ENCODE peak calls at places on chromosomes 1 and 21, in nine cellular contexts. One of them, this sample, is unnamed.

GRCh38 chr1:25099343-25099951 is 132.9 kb downstream of the SYF2 start:
- DNase-seq in HepG2: peak; percentile 13
- DNase-seq in HAP-1: no peak
- DNase-seq in IMR-90: no peak
- DNase-seq in lung: no peak
- DNase-seq in cardiac muscle cell: no peak
- DNase-seq in GM23338: no peak
- DNase-seq in left lung: no peak
- DNase-seq in psoas muscle: peak; percentile 60
- DNase-seq in this sample: no peak

GRCh38 chr1:192807221-192807967 is 1.4 kb upstream of the RGS2 start:
- DNase-seq in HepG2: no peak
- DNase-seq in HAP-1: peak; percentile 20
- DNase-seq in IMR-90: peak; percentile 56
- DNase-seq in lung: no peak
- DNase-seq in cardiac muscle cell: no peak
- DNase-seq in GM23338: no peak
- DNase-seq in left lung: no peak
- DNase-seq in psoas muscle: no peak
- DNase-seq in this sample: no peak

GRCh38 chr1:236280438-236281285 is 1.1 kb downstream of the ERO1B start:
- DNase-seq in HepG2: no peak
- DNase-seq in HAP-1: no peak
- DNase-seq in IMR-90: no peak
- DNase-seq in lung: no peak
- DNase-seq in cardiac muscle cell: no peak
- DNase-seq in GM23338: peak; percentile 45
- DNase-seq in left lung: no peak
- DNase-seq in psoas muscle: no peak
- DNase-seq in this sample: peak; percentile 48

GRCh38 chr1:36838866-36839265 is 195.4 kb downstream of the GRIK3 start:
- DNase-seq in HepG2: no peak
- DNase-seq in HAP-1: no peak
- DNase-seq in IMR-90: no peak
- DNase-seq in lung: no peak
- DNase-seq in cardiac muscle cell: no peak
- DNase-seq in GM23338: no peak
- DNase-seq in left lung: no peak
- DNase-seq in psoas muscle: peak; percentile 25
- DNase-seq in this sample: no peak

GRCh38 chr21:45012661-45013270 is 61.6 kb upstream of the ADARB1 start:
- DNase-seq in HepG2: no peak
- DNase-seq in HAP-1: no peak
- DNase-seq in IMR-90: no peak
- DNase-seq in lung: no peak
- DNase-seq in cardiac muscle cell: no peak
- DNase-seq in GM23338: peak; percentile 71
- DNase-seq in left lung: peak; percentile 59
- DNase-seq in psoas muscle: peak; percentile 49
- DNase-seq in this sample: peak; percentile 88

GRCh38 chr1:44947060-44947773 is 39.2 kb downstream of the EIF2B3 start:
- DNase-seq in HepG2: no peak
- DNase-seq in HAP-1: no peak
- DNase-seq in IMR-90: peak; percentile 69
- DNase-seq in lung: no peak
- DNase-seq in cardiac muscle cell: peak; percentile 38
- DNase-seq in GM23338: no peak
- DNase-seq in left lung: no peak
- DNase-seq in psoas muscle: no peak
- DNase-seq in this sample: no peak

GRCh38 chr1:101301446-101301845 is 64.6 kb downstream of the S1PR1 start:
- DNase-seq in HepG2: no peak
- DNase-seq in HAP-1: no peak
- DNase-seq in IMR-90: no peak
- DNase-seq in lung: no peak
- DNase-seq in cardiac muscle cell: no peak
- DNase-seq in GM23338: no peak
- DNase-seq in left lung: no peak
- DNase-seq in psoas muscle: no peak
- DNase-seq in this sample: no peak

GRCh38 chr21:34198232-34199120 is 125.1 kb downstream of the MRPS6 start:
- DNase-seq in HepG2: no peak
- DNase-seq in HAP-1: no peak
- DNase-seq in IMR-90: no peak
- DNase-seq in lung: no peak
- DNase-seq in cardiac muscle cell: peak; percentile 18
- DNase-seq in GM23338: no peak
- DNase-seq in left lung: no peak
- DNase-seq in psoas muscle: no peak
- DNase-seq in this sample: no peak

GRCh38 chr1:29503441-29503840 is 267.1 kb downstream of the PTPRU start:
- DNase-seq in HepG2: no peak
- DNase-seq in HAP-1: no peak
- DNase-seq in IMR-90: no peak
- DNase-seq in lung: no peak
- DNase-seq in cardiac muscle cell: no peak
- DNase-seq in GM23338: no peak
- DNase-seq in left lung: no peak
- DNase-seq in psoas muscle: no peak
- DNase-seq in this sample: peak; percentile 53

GRCh38 chr1:66000033-66000637 is 207.4 kb downstream of the PDE4B start:
- DNase-seq in HepG2: no peak
- DNase-seq in HAP-1: no peak
- DNase-seq in IMR-90: no peak
- DNase-seq in lung: no peak
- DNase-seq in cardiac muscle cell: no peak
- DNase-seq in GM23338: no peak
- DNase-seq in left lung: no peak
- DNase-seq in psoas muscle: no peak
- DNase-seq in this sample: no peak

GRCh38 chr1:115430717-115431116 is 92.7 kb upstream of the NGF start:
- DNase-seq in HepG2: peak; percentile 30
- DNase-seq in HAP-1: no peak
- DNase-seq in IMR-90: peak; percentile 96
- DNase-seq in lung: no peak
- DNase-seq in cardiac muscle cell: no peak
- DNase-seq in GM23338: no peak
- DNase-seq in left lung: no peak
- DNase-seq in psoas muscle: no peak
- DNase-seq in this sample: no peak

GRCh38 chr1:183139281-183139942 is 46.7 kb upstream of the LAMC2 start:
- DNase-seq in HepG2: peak; percentile 74
- DNase-seq in HAP-1: peak; percentile 44
- DNase-seq in IMR-90: peak; percentile 67
- DNase-seq in lung: no peak
- DNase-seq in cardiac muscle cell: no peak
- DNase-seq in GM23338: no peak
- DNase-seq in left lung: no peak
- DNase-seq in psoas muscle: no peak
- DNase-seq in this sample: no peak

GRCh38 chr1:104132386-104132973 is 382.8 kb downstream of the AMY1C start:
- DNase-seq in HepG2: peak; percentile 28
- DNase-seq in HAP-1: peak; percentile 45
- DNase-seq in IMR-90: peak; percentile 1
- DNase-seq in lung: no peak
- DNase-seq in cardiac muscle cell: peak; percentile 77
- DNase-seq in GM23338: peak; percentile 75
- DNase-seq in left lung: no peak
- DNase-seq in psoas muscle: no peak
- DNase-seq in this sample: peak; percentile 7

GRCh38 chr1:16718908-16719533 is 21.3 kb upstream of the RNU1-4 start:
- DNase-seq in HepG2: no peak
- DNase-seq in HAP-1: no peak
- DNase-seq in IMR-90: no peak
- DNase-seq in lung: peak; percentile 32
- DNase-seq in cardiac muscle cell: no peak
- DNase-seq in GM23338: no peak
- DNase-seq in left lung: peak; percentile 83
- DNase-seq in psoas muscle: peak; percentile 48
- DNase-seq in this sample: peak; percentile 70

GRCh38 chr21:32325706-32326105 is 27.1 kb downstream of the MRAP start:
- DNase-seq in HepG2: no peak
- DNase-seq in HAP-1: no peak
- DNase-seq in IMR-90: peak; percentile 42
- DNase-seq in lung: no peak
- DNase-seq in cardiac muscle cell: no peak
- DNase-seq in GM23338: no peak
- DNase-seq in left lung: no peak
- DNase-seq in psoas muscle: no peak
- DNase-seq in this sample: no peak

GRCh38 chr21:36719614-36720013 is 20.7 kb downstream of the SIM2 start:
- DNase-seq in HepG2: no peak
- DNase-seq in HAP-1: no peak
- DNase-seq in IMR-90: no peak
- DNase-seq in lung: no peak
- DNase-seq in cardiac muscle cell: no peak
- DNase-seq in GM23338: no peak
- DNase-seq in left lung: no peak
- DNase-seq in psoas muscle: no peak
- DNase-seq in this sample: peak; percentile 22

DNA sequence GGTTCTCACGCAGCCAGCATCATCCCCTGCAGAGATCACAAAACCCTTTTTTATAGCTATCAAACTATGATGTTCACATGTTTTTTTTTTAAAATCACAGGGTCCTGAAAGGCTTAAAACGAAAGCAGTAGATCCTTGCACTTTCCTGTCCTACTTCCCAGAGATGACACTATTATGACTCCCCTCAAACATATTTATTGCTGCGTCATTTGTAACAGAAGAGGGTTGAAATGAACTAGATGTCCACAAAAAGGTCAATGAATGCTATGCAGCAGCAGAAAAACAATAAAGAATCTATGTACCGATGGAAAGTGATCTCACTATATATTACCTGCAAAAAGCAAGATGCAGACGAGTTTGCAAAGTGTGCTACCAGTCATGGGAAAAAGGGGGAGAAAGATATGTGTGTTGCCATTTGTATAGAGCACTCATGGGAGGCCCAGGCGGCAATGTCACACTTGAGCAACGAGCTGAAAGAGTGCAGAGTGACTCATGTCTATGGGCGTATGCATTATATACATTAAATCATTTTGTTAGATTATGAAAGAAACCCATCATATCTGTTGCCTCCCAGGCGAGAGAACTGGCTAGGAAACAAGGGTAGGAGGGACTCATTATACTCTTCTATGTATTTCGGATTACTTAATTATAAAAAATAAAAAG is 68.9 kb upstream of the PARP1 start:
- DNase-seq in HepG2: no peak
- DNase-seq in HAP-1: no peak
- DNase-seq in IMR-90: peak; percentile 6
- DNase-seq in lung: no peak
- DNase-seq in cardiac muscle cell: no peak
- DNase-seq in GM23338: no peak
- DNase-seq in left lung: no peak
- DNase-seq in psoas muscle: no peak
- DNase-seq in this sample: no peak
- H3K27me3 ChIP-seq in HepG2: peaks cover 68% of the 10 kb centered on the region
- H3K27me3 ChIP-seq in HAP-1: peaks cover 17% of the 10 kb centered on the region
- H3K27me3 ChIP-seq in IMR-90: peaks cover 29% of the 10 kb centered on the region
- H3K27me3 ChIP-seq in lung: no peaks in the 10 kb centered on the region
- H3K27me3 ChIP-seq in cardiac muscle cell: no peaks in the 10 kb centered on the region
- H3K27me3 ChIP-seq in GM23338: no peaks in the 10 kb centered on the region
- H3K27me3 ChIP-seq in left lung: no peaks in the 10 kb centered on the region
- H3K27me3 ChIP-seq in psoas muscle: no peaks in the 10 kb centered on the region
- H3K27me3 ChIP-seq in this sample: no peaks in the 10 kb centered on the region

DNA sequence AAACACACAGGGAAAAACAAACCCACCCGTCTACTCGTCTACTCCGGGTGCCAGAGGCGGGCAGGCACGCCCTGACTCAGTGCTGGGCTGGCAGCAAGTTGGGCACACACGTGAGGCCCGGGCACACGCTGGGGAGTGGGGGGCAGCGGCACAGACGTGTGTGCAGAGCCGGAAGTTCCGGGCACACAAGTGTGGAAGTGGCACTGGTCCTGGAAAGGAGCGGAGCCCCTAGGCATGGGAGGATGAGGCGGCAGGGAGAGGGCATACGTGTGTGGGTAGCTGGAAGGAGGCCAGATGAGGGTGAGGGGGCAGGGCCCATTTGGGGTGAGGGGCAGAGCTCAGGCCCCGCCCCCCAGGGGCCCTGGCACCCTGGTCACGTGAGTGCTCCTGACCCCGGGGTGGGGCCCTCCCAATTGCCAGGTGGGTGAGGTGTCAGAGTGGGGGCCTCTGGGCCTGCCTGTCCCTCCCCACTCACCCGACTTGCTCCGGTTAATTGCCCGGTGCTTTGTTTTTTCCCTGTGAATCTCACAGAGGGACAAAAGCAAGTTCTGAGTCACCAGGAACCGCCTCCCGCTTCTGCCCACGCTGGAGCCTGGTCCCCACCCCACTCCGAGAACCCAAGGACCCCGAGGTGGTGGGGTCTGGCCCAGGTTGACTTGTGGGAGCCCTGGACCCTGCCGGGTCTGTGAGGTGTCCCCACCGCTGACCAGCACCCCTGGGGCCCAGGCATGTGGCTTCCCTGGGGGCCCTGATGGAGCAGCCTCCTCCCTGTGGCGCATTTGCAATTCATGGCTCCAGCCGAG is 104.8 kb upstream of the CASZ1 start:
- DNase-seq in HepG2: no peak
- DNase-seq in HAP-1: no peak
- DNase-seq in IMR-90: no peak
- DNase-seq in lung: peak; percentile 37
- DNase-seq in cardiac muscle cell: no peak
- DNase-seq in GM23338: no peak
- DNase-seq in left lung: peak; percentile 83
- DNase-seq in psoas muscle: peak; percentile 42
- DNase-seq in this sample: peak; percentile 78
- H3K4me3 ChIP-seq in HepG2: peak overlapping the region; percentile 51
- H3K4me3 ChIP-seq in HAP-1: no peak overlapping the region
- H3K4me3 ChIP-seq in IMR-90: no peak overlapping the region
- H3K4me3 ChIP-seq in lung: no peak overlapping the region
- H3K4me3 ChIP-seq in cardiac muscle cell: no peak overlapping the region
- H3K4me3 ChIP-seq in GM23338: peak overlapping the region; percentile 28
- H3K4me3 ChIP-seq in left lung: no peak overlapping the region
- H3K4me3 ChIP-seq in psoas muscle: no peak overlapping the region
- H3K4me3 ChIP-seq in this sample: no peak overlapping the region

GRCh38 chr1:3070304-3070653 is 1.3 kb downstream of the PRDM16 start:
- DNase-seq in HepG2: no peak
- DNase-seq in HAP-1: no peak
- DNase-seq in IMR-90: no peak
- DNase-seq in lung: no peak
- DNase-seq in cardiac muscle cell: no peak
- DNase-seq in GM23338: no peak
- DNase-seq in left lung: no peak
- DNase-seq in psoas muscle: no peak
- DNase-seq in this sample: peak; percentile 85
- H3K27me3 ChIP-seq in HepG2: peaks cover 18% of the 10 kb centered on the region
- H3K27me3 ChIP-seq in HAP-1: no peaks in the 10 kb centered on the region
- H3K27me3 ChIP-seq in IMR-90: peaks cover 75% of the 10 kb centered on the region
- H3K27me3 ChIP-seq in lung: peaks cover 4% of the 10 kb centered on the region
- H3K27me3 ChIP-seq in cardiac muscle cell: peaks cover 80% of the 10 kb centered on the region
- H3K27me3 ChIP-seq in GM23338: peaks cover 94% of the 10 kb centered on the region
- H3K27me3 ChIP-seq in left lung: peaks cover 58% of the 10 kb centered on the region
- H3K27me3 ChIP-seq in psoas muscle: no peaks in the 10 kb centered on the region
- H3K27me3 ChIP-seq in this sample: peaks cover 89% of the 10 kb centered on the region

DNA sequence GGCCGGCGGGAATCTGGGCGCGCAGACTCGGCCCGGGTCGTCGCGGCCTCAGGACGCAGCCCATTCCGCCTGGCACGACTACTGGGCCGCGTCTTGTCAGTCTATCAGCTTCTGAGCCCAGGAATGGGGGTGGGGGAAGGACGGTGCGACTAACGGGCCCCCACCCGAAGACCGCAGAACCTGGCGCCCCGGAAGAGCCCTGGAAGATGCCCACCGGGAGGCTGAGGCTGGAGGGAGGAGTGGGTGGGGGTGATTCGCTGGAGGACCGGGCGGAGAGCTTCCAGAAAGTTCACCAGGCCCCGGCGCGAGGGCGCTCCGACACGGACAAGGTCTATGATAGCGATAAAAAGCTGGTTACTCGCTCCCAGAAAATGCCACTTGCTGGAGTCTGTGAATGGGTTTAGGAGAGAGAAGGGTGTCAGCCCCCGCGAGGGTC is 1.7 kb upstream of the DMRTA2 start:
- DNase-seq in HepG2: no peak
- DNase-seq in HAP-1: no peak
- DNase-seq in IMR-90: no peak
- DNase-seq in lung: no peak
- DNase-seq in cardiac muscle cell: no peak
- DNase-seq in GM23338: peak; percentile 33
- DNase-seq in left lung: no peak
- DNase-seq in psoas muscle: no peak
- DNase-seq in this sample: peak; percentile 70
- H3K4me3 ChIP-seq in HepG2: no peak overlapping the region
- H3K4me3 ChIP-seq in HAP-1: no peak overlapping the region
- H3K4me3 ChIP-seq in IMR-90: no peak overlapping the region
- H3K4me3 ChIP-seq in lung: no peak overlapping the region
- H3K4me3 ChIP-seq in cardiac muscle cell: no peak overlapping the region
- H3K4me3 ChIP-seq in GM23338: peak overlapping the region; percentile 36
- H3K4me3 ChIP-seq in left lung: no peak overlapping the region
- H3K4me3 ChIP-seq in psoas muscle: peak overlapping the region; percentile 55
- H3K4me3 ChIP-seq in this sample: no peak overlapping the region